ENCODE peak calls at places on chromosomes 13 and 19, in six cellular contexts. C is K562, H is GM12891, M is HepG2, N is H1, W is GM12878. G is an unnamed sample.

GRCh38 chr19:58554494-58555368 is at the start of gene CHMP2A:
- DNase-seq in C (peak; percentile 98), N (peak; percentile 88), W (peak; percentile 85), M (peak; percentile 84), H (peak; percentile 95), G (peak; percentile 97)

GRCh38 chr13:82688400-82688999 is 1193.8 kb downstream of the SLITRK1 start:
- DNase-seq in C (no peak), M (no peak), N (no peak), H (no peak), W (no peak), G (no peak)

GRCh38 chr19:38862321-38863059 is 12.7 kb upstream of the HNRNPL start:
- DNase-seq in H (no peak), W (no peak), M (no peak), C (peak; percentile 77), N (no peak), G (no peak)

GRCh38 chr19:14088634-14089411 is 1.7 kb downstream of the SAMD1 start:
- DNase-seq in H (no peak), C (no peak), M (no peak), N (no peak), W (no peak), G (no peak)

GRCh38 chr19:2015611-2015950 is at the start of gene BTBD2:
- DNase-seq in H (no peak), W (no peak), N (no peak), C (peak; percentile 81), M (no peak), G (no peak)

GRCh38 chr19:14556662-14557188 is 15.1 kb downstream of the NDUFB7 start:
- DNase-seq in C (peak; percentile 88), H (peak; percentile 94), N (peak; percentile 81), M (peak; percentile 61), W (no peak), G (peak; percentile 95)

GRCh38 chr13:83496501-83496900 is 385.8 kb downstream of the SLITRK1 start:
- DNase-seq in C (no peak), N (no peak), H (no peak), M (no peak), W (no peak), G (no peak)

GRCh38 chr13:50584856-50585580 is 258.5 kb downstream of the DLEU7 start:
- DNase-seq in W (no peak), C (no peak), N (no peak), H (no peak), M (no peak), G (no peak)

GRCh38 chr19:30003862-30004261 is 61.8 kb downstream of the URI1 start:
- DNase-seq in C (no peak), N (no peak), H (no peak), M (no peak), W (no peak), G (no peak)

GRCh38 chr13:110854866-110855265 is 60.0 kb downstream of the ANKRD10 start:
- DNase-seq in C (no peak), W (no peak), N (no peak), M (no peak), H (no peak), G (no peak)

GRCh38 chr19:38869836-38870607 is 8.1 kb downstream of the RINL start:
- DNase-seq in N (no peak), W (no peak), C (no peak), H (peak; percentile 91), M (no peak), G (peak; percentile 92)

GRCh38 chr19:14117668-14118164 is at the start of gene PRKACA:
- DNase-seq in M (peak; percentile 94), W (peak; percentile 91), N (peak; percentile 91), H (peak; percentile 99), C (peak; percentile 99), G (peak; percentile 99)

GRCh38 chr13:94660695-94661324 is 51.5 kb downstream of the SOX21 start:
- DNase-seq in C (peak; percentile 63), H (no peak), W (no peak), N (no peak), M (no peak), G (no peak)

GRCh38 chr13:39263033-39263432 is 224.8 kb downstream of the NHLRC3 start:
- DNase-seq in C (peak; percentile 40), W (peak; percentile 9), H (peak; percentile 17), M (peak; percentile 23), N (no peak), G (peak; percentile 8)

GRCh38 chr13:24764276-24764630 is 284 bp downstream of the RNF17 start:
- DNase-seq in C (no peak), H (no peak), N (no peak), W (no peak), M (no peak), G (no peak)

GRCh38 chr13:99432637-99433542 is 68.4 kb upstream of the TM9SF2 start:
- DNase-seq in M (peak; percentile 84), H (peak; percentile 47), N (peak; percentile 54), C (peak; percentile 39), W (peak; percentile 97), G (peak; percentile 62)

DNA sequence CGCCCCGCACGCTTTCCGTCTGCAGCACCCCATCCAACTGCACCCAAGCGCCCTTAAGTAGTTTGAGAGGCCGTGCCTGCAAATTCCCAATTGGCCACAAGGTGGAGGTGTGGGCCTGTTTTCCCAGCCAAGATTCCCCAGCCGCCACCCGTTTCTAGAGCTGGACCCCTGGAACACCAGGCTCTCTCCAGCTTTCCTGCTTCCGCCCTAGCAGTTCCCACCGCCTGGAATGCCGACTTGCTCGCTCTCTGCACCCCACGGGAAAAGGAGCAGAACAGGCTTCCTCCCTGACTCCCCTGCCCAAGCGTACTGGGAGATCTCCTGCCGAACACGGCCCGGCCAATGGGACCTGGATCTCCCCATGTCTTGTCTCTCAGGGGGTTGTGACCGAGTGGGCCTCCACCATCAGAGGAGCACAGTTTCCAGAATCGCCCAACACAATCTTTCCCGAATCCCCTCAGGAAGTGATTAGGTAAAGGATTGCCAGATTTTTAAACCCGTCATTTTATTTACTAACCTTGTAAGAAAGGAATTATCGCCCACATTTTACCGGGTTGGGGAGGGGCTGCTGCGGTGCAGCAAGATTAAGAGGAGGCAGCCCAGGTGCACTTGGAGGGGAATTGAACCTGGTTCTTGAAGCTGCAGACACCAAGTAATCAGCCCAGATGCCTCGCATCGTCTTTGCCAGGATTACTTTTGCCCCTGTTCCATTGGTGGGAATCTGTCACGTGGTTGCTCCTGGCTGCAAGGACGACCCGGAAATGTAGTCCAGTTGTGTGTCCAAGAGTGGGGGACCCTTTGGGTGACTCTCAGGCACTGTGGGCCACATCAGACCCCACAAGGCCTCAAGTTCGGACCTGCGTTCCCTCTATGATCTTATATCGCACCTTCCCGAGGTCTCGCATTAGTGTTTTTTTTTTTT is 3.5 kb upstream of the NAPSA start:
- DNase-seq in N (no peak), C (peak; percentile 93), M (peak; percentile 62), H (peak; percentile 45), W (peak; percentile 78), G (no peak)
- TF ChIP-seq POLR2A in N (no peak), C (peak; percentile 68), M (no peak), H (no peak), W (peak; percentile 69), G (peak; percentile 53)

GRCh38 chr19:18119243-18120105 is 21.9 kb downstream of the MAST3 start:
- DNase-seq in W (no peak), H (peak; percentile 64), M (no peak), C (no peak), N (no peak), G (no peak)
- TF ChIP-seq TAF1 in W (no peak), H (no peak), M (no peak), C (no peak), N (no peak), G (no peak)

GRCh38 chr19:483332-484072 is 12.8 kb upstream of the MADCAM1 start:
- DNase-seq in H (no peak), C (no peak), W (no peak), M (no peak), N (no peak), G (no peak)

GRCh38 chr19:485583-486236 is 10.6 kb upstream of the MADCAM1 start:
- DNase-seq in H (no peak), N (no peak), M (peak; percentile 88), W (no peak), C (no peak), G (no peak)

GRCh38 chr19:482186-483041 is 13.9 kb upstream of the MADCAM1 start:
- DNase-seq in M (no peak), N (no peak), W (no peak), C (peak; percentile 6), H (no peak), G (no peak)

GRCh38 chr19:484494-484893 is 11.8 kb upstream of the MADCAM1 start:
- DNase-seq in M (no peak), N (no peak), H (no peak), C (no peak), W (no peak), G (no peak)

GRCh38 chr19:485122-485521 is 11.2 kb upstream of the MADCAM1 start:
- DNase-seq in M (no peak), N (no peak), W (no peak), H (no peak), C (no peak), G (no peak)
- TF ChIP-seq POLR2AphosphoS5 in M (no peak), N (no peak), W (no peak), H (no peak), C (no peak), G (no peak)

GRCh38 chr19:52992109-52993004 is 21.4 kb upstream of the ERVV-1 start:
- DNase-seq in H (no peak), M (no peak), N (no peak), C (no peak), W (no peak), G (no peak)

GRCh38 chr19:52993342-52994178 is 20.2 kb upstream of the ERVV-1 start:
- DNase-seq in C (peak; percentile 84), W (no peak), N (no peak), H (peak; percentile 61), M (no peak), G (peak; percentile 38)

GRCh38 chr19:52997975-52998374 is 15.7 kb upstream of the ERVV-1 start:
- DNase-seq in H (no peak), C (no peak), W (no peak), M (no peak), N (no peak), G (no peak)

GRCh38 chr19:52991484-52991883 is 22.2 kb upstream of the ERVV-1 start:
- DNase-seq in H (no peak), C (no peak), M (no peak), N (no peak), W (no peak), G (no peak)

GRCh38 chr19:52995711-52996110 is 18.0 kb upstream of the ERVV-1 start:
- DNase-seq in M (no peak), W (no peak), H (no peak), C (no peak), N (no peak), G (no peak)
- TF ChIP-seq POLR2A in M (no peak), W (no peak), H (no peak), C (no peak), N (no peak), G (no peak)

G was measured in GM12892.